ENCODE peak calls at places on chromosomes 6 and 20, in seven cellular contexts. J is heart right ventricle, U is GM23338, E is left ventricle myocardium inferior, Q is mesenchymal stem cell, T is IMR-90, D is GM23248. F is an unnamed sample. For H3K4me1, the result is how much of the 10 kb centered on the place peaks cover.

GRCh38 chr6:160967833-160968232 is 23.7 kb upstream of the MAP3K4 start:
- DNase-seq in J (no peak), U (no peak), E (no peak), Q (no peak), T (no peak), D (peak), F (no peak)

GRCh38 chr6:79941489-79942151 is 5.7 kb downstream of the ELOVL4 start:
- DNase-seq in J (no peak), U (no peak), E (no peak), Q (peak), T (no peak), D (no peak), F (no peak)

GRCh38 chr6:24720131-24720603 is 1.2 kb upstream of the C6orf62 start:
- DNase-seq in J (peak), U (peak), E (peak), Q (peak), T (peak), D (peak), F (peak)

GRCh38 chr20:46634528-46634927 is 16.7 kb downstream of the SLC13A3 start:
- DNase-seq in J (no peak), U (no peak), E (no peak), Q (no peak), T (no peak), D (no peak), F (no peak)

GRCh38 chr6:134870677-134871498 is 79.0 kb downstream of the ALDH8A1 start:
- DNase-seq in J (no peak), U (no peak), E (no peak), Q (peak), T (peak), D (no peak), F (no peak)

GRCh38 chr6:156889469-156889868 is 112.3 kb downstream of the ARID1B start:
- DNase-seq in J (no peak), U (no peak), E (no peak), Q (no peak), T (no peak), D (no peak), F (no peak)

GRCh38 chr6:117496383-117496990 is 14.0 kb downstream of the DCBLD1 start:
- DNase-seq in J (no peak), U (no peak), E (no peak), Q (peak), T (peak), D (peak), F (no peak)

GRCh38 chr6:24332306-24332705 is 25.6 kb downstream of the DCDC2 start:
- DNase-seq in J (no peak), U (no peak), E (no peak), Q (peak), T (no peak), D (peak), F (no peak)

GRCh38 chr20:57993738-57994431 is 234.6 kb downstream of the ANKRD60 start:
- DNase-seq in J (no peak), U (no peak), E (no peak), Q (no peak), T (no peak), D (peak), F (no peak)

GRCh38 chr6:18425218-18425617 is 38.1 kb downstream of the RNF144B start:
- DNase-seq in J (no peak), U (no peak), E (no peak), Q (no peak), T (no peak), D (no peak), F (no peak)

GRCh38 chr6:14932485-14933178 is 313.2 kb upstream of the JARID2 start:
- DNase-seq in J (no peak), U (no peak), E (no peak), Q (no peak), T (no peak), D (no peak), F (no peak)

GRCh38 chr6:87879144-87879861 is 168.3 kb upstream of the SPACA1 start:
- DNase-seq in J (no peak), U (no peak), E (no peak), Q (no peak), T (no peak), D (no peak), F (no peak)

GRCh38 chr6:20840675-20841074 is 306.4 kb downstream of the CDKAL1 start:
- DNase-seq in J (no peak), U (no peak), E (no peak), Q (peak), T (peak), D (peak), F (no peak)

GRCh38 chr6:161265554-161265953 is 8.3 kb downstream of the AGPAT4 start:
- DNase-seq in J (no peak), U (no peak), E (no peak), Q (no peak), T (no peak), D (no peak), F (no peak)

GRCh38 chr6:150528648-150529285 is 70.9 kb upstream of the PLEKHG1 start:
- DNase-seq in J (peak), U (peak), E (peak), Q (peak), T (peak), D (peak), F (peak)

GRCh38 chr6:42260972-42261371 is 43.3 kb upstream of the MRPS10 start:
- DNase-seq in J (no peak), U (peak), E (no peak), Q (peak), T (no peak), D (peak), F (no peak)

GRCh38 chr6:44531447-44532015 is 144.0 kb downstream of the CDC5L start:
- DNase-seq in J (no peak), U (no peak), E (no peak), Q (no peak), T (no peak), D (no peak), F (no peak)

GRCh38 chr6:169755162-169755561 is 3.7 kb downstream of the ERMARD start:
- DNase-seq in J (no peak), U (no peak), E (no peak), Q (no peak), T (no peak), D (no peak), F (no peak)

GRCh38 chr20:47610247-47610944 is 108.7 kb downstream of the NCOA3 start:
- DNase-seq in J (peak), U (no peak), E (no peak), Q (peak), T (peak), D (peak), F (peak)

GRCh38 chr20:25573288-25574251 is 11.8 kb downstream of the NINL start:
- DNase-seq in J (no peak), U (no peak), E (no peak), Q (no peak), T (peak), D (peak), F (no peak)

GRCh38 chr6:24867104-24867703 is 68.5 kb upstream of the ARMH2 start:
- DNase-seq in J (no peak), U (peak), E (no peak), Q (no peak), T (no peak), D (no peak), F (no peak)

GRCh38 chr6:111481836-111482235 is 1.2 kb downstream of the REV3L start:
- DNase-seq in J (no peak), U (no peak), E (no peak), Q (peak), T (peak), D (no peak), F (no peak)

GRCh38 chr6:117505337-117505736 is 22.9 kb downstream of the DCBLD1 start:
- DNase-seq in J (no peak), U (no peak), E (no peak), Q (peak), T (peak), D (no peak), F (no peak)

DNA sequence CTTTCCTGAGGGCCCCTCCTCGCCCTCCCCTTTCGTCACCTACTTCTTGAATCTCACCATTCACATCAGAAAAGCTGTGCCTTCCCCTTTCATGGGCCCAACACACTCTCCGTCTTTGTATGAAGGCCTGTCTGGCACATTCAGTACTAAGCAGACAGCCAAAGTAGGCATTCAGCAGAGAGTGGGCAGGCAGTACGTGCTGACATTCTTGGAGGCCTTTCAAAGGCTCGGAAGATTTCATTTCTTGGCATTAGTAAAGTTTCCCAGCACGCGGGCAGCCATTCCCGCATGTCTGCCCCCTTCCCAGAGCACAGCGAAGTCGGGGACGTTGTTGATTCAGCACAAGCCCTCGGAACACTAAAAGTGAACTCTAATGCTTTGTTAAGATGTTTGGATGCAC is 18.0 kb downstream of the NEDD9 start:
- DNase-seq in J (no peak), U (no peak), E (no peak), Q (no peak), T (no peak), D (no peak), F (no peak)
- H3K4me1 ChIP-seq in J (half or more), U (under half), E (half or more), Q (under half), T (under half), D (under half), F (half or more)

GRCh38 chr20:31811796-31812728 is 7.1 kb upstream of the MYLK2 start:
- DNase-seq in J (no peak), U (no peak), E (peak), Q (peak), T (peak), D (peak), F (no peak)
- H3K27ac ChIP-seq in J (peak), U (no peak), E (peak), Q (peak), T (peak), D (no peak), F (peak)

GRCh38 chr20:31698803-31699718 is 23.6 kb downstream of the BCL2L1 start:
- DNase-seq in J (peak), U (no peak), E (no peak), Q (peak), T (peak), D (peak), F (no peak)

GRCh38 chr20:31700747-31701146 is 21.9 kb downstream of the BCL2L1 start:
- DNase-seq in J (no peak), U (no peak), E (no peak), Q (no peak), T (no peak), D (no peak), F (no peak)

GRCh38 chr20:31699801-31700728 is 22.6 kb downstream of the BCL2L1 start:
- DNase-seq in J (no peak), U (no peak), E (no peak), Q (no peak), T (no peak), D (no peak), F (no peak)

GRCh38 chr20:31695849-31696804 is 26.5 kb downstream of the BCL2L1 start:
- DNase-seq in J (no peak), U (no peak), E (no peak), Q (peak), T (peak), D (peak), F (no peak)

DNA sequence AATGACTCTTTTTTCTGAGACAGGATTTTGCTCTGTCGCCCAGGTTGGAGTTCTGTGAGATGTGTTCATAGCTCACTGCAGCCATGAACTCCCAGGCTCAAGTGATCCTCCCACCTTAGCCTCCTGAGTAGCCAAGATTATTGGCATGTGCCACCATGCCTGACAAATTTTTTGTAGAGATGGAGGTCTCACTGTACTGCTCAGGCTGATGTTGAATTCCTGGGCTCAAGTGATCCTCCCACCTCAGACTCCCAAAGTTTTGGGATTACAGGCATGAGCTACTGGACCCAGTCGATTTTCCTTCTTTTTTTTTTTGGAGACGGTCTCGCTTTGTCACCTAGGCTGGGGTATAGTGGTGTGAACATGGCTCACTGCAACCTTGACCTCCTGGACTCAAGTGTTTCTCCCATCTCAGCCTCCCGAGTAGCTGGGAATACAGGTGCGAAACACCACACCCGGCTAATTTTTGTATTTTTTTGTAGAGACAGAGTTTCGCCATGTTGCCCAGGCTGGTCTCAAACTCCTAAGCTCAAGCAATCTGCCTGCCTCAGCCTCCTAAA is 24.3 kb downstream of the BCL2L1 start:
- DNase-seq in J (no peak), U (no peak), E (no peak), Q (no peak), T (no peak), D (no peak), F (no peak)
- H3K4me1 ChIP-seq in J (half or more), U (under half), E (half or more), Q (under half), T (under half), D (under half), F (half or more)

GRCh38 chr20:32796383-32797159 is 23.2 kb upstream of the MAPRE1 start:
- DNase-seq in J (no peak), U (no peak), E (no peak), Q (no peak), T (no peak), D (no peak), F (no peak)

GRCh38 chr20:32790751-32791057 is 28.5 kb downstream of the DNMT3B start:
- DNase-seq in J (no peak), U (no peak), E (no peak), Q (no peak), T (no peak), D (no peak), F (no peak)

GRCh38 chr20:32793059-32793458 is 26.7 kb upstream of the MAPRE1 start:
- DNase-seq in J (no peak), U (no peak), E (no peak), Q (no peak), T (no peak), D (no peak), F (no peak)

GRCh38 chr20:32789896-32790750 is 27.9 kb downstream of the DNMT3B start:
- DNase-seq in J (peak), U (peak), E (peak), Q (peak), T (peak), D (peak), F (peak)

GRCh38 chr20:32792316-32792715 is 27.4 kb upstream of the MAPRE1 start:
- DNase-seq in J (no peak), U (peak), E (no peak), Q (peak), T (peak), D (peak), F (no peak)
- H3K27ac ChIP-seq in J (no peak), U (peak), E (no peak), Q (no peak), T (no peak), D (no peak), F (no peak)